ENCODE peak calls at places on chromosomes 5 and 9, in nine cellular contexts. N is neural crest cell, R is nephron progenitor cell, A is AG04449, D is lower lobe of right lung, Q is RWPE1, P is AG04450, J is WERI-Rb-1, O is brain microvascular endothelial cell. M is an unnamed sample.

GRCh38 chr5:50653946-50654345 is 12.5 kb upstream of the PARP8 start:
- DNase-seq in N (no peak), R (no peak), A (no peak), D (no peak), Q (no peak), P (no peak), J (no peak), O (no peak), M (no peak)

GRCh38 chr9:96510258-96510657 is 60.3 kb downstream of the HABP4 start:
- DNase-seq in N (no peak), R (no peak), A (no peak), D (no peak), Q (no peak), P (no peak), J (no peak), O (no peak), M (no peak)

GRCh38 chr9:81776390-81776789 is 87.0 kb upstream of the TLE1 start:
- DNase-seq in N (no peak), R (no peak), A (no peak), D (no peak), Q (no peak), P (no peak), J (no peak), O (no peak), M (no peak)

GRCh38 chr5:124952566-124952965 is 206.1 kb upstream of the ZNF608 start:
- DNase-seq in N (no peak), R (no peak), A (no peak), D (no peak), Q (no peak), P (no peak), J (no peak), O (no peak), M (no peak)

GRCh38 chr5:93789173-93790070 is 48.0 kb upstream of the POU5F2 start:
- DNase-seq in N (no peak), R (no peak), A (peak; percentile 12), D (no peak), Q (peak; percentile 69), P (peak; percentile 18), J (no peak), O (peak; percentile 13), M (no peak)

GRCh38 chr5:151141535-151141934 is 16.0 kb downstream of the ANXA6 start:
- DNase-seq in N (no peak), R (peak; percentile 37), A (no peak), D (no peak), Q (no peak), P (no peak), J (no peak), O (peak; percentile 28), M (peak; percentile 90)

GRCh38 chr5:31193591-31194457 is at the start of gene CDH6:
- DNase-seq in N (peak; percentile 76), R (peak; percentile 73), A (no peak), D (peak; percentile 47), Q (peak; percentile 20), P (peak; percentile 26), J (peak; percentile 52), O (peak; percentile 71), M (no peak)

GRCh38 chr9:24844217-24844616 is 298.5 kb upstream of the IZUMO3 start:
- DNase-seq in N (no peak), R (no peak), A (no peak), D (no peak), Q (no peak), P (no peak), J (no peak), O (no peak), M (no peak)

GRCh38 chr5:72346396-72346795 is 26.2 kb downstream of the PTCD2 start:
- DNase-seq in N (no peak), R (no peak), A (no peak), D (no peak), Q (no peak), P (no peak), J (no peak), O (no peak), M (no peak)

GRCh38 chr9:98453589-98454311 is 198.3 kb upstream of the TBC1D2 start:
- DNase-seq in N (no peak), R (no peak), A (no peak), D (no peak), Q (peak; percentile 44), P (no peak), J (no peak), O (no peak), M (no peak)

GRCh38 chr5:82031220-82032119 is 59.6 kb downstream of the ATG10 start:
- DNase-seq in N (no peak), R (no peak), A (no peak), D (no peak), Q (peak; percentile 45), P (no peak), J (no peak), O (no peak), M (no peak)

GRCh38 chr9:126320158-126320922 is 6.3 kb upstream of the MVB12B start:
- DNase-seq in N (no peak), R (no peak), A (no peak), D (no peak), Q (no peak), P (no peak), J (no peak), O (no peak), M (peak; percentile 40)

GRCh38 chr5:12911156-12911555 is 1006.9 kb upstream of the CTNND2 start:
- DNase-seq in N (no peak), R (no peak), A (no peak), D (no peak), Q (no peak), P (no peak), J (no peak), O (no peak), M (no peak)

GRCh38 chr5:1107167-1108007 is 4.5 kb downstream of the SLC12A7 start:
- DNase-seq in N (no peak), R (no peak), A (no peak), D (no peak), Q (no peak), P (no peak), J (peak; percentile 69), O (no peak), M (peak; percentile 42)
- TF ChIP-seq CTCF in N (no peak), R (no peak), A (no peak), D (no peak), Q (no peak), P (no peak), J (peak; percentile 72), O (no peak), M (no peak)

GRCh38 chr5:128844354-128844923 is 120.8 kb upstream of the SLC27A6 start:
- DNase-seq in N (no peak), R (no peak), A (no peak), D (no peak), Q (peak; percentile 37), P (no peak), J (no peak), O (no peak), M (no peak)
- TF ChIP-seq CTCF in N (peak; percentile 73), R (peak; percentile 43), A (peak; percentile 8), D (peak; percentile 26), Q (peak; percentile 62), P (peak; percentile 27), J (no peak), O (no peak), M (no peak)

GRCh38 chr5:113683211-113683610 is 169.7 kb downstream of the YTHDC2 start:
- DNase-seq in N (no peak), R (no peak), A (no peak), D (no peak), Q (no peak), P (no peak), J (no peak), O (no peak), M (no peak)

GRCh38 chr5:113686599-113686998 is 173.1 kb downstream of the YTHDC2 start:
- DNase-seq in N (no peak), R (no peak), A (no peak), D (no peak), Q (no peak), P (no peak), J (no peak), O (no peak), M (no peak)

GRCh38 chr5:113680534-113680933 is 167.0 kb downstream of the YTHDC2 start:
- DNase-seq in N (no peak), R (no peak), A (no peak), D (no peak), Q (no peak), P (no peak), J (no peak), O (no peak), M (no peak)

GRCh38 chr5:113678924-113679575 is 165.6 kb downstream of the YTHDC2 start:
- DNase-seq in N (peak; percentile 45), R (peak; percentile 57), A (no peak), D (no peak), Q (peak; percentile 76), P (no peak), J (peak; percentile 46), O (peak; percentile 23), M (peak; percentile 45)

GRCh38 chr5:113682497-113683136 is 169.1 kb downstream of the YTHDC2 start:
- DNase-seq in N (no peak), R (no peak), A (no peak), D (no peak), Q (no peak), P (no peak), J (no peak), O (no peak), M (no peak)
- TF ChIP-seq CTCF in N (peak; percentile 51), R (no peak), A (no peak), D (no peak), Q (no peak), P (no peak), J (peak; percentile 10), O (no peak), M (no peak)

GRCh38 chr9:78438765-78439164 is 141.8 kb downstream of the PSAT1 start:
- DNase-seq in N (no peak), R (peak; percentile 17), A (no peak), D (no peak), Q (no peak), P (no peak), J (no peak), O (no peak), M (no peak)

GRCh38 chr9:78441396-78441795 is 144.5 kb downstream of the PSAT1 start:
- DNase-seq in N (no peak), R (no peak), A (no peak), D (no peak), Q (no peak), P (no peak), J (no peak), O (no peak), M (no peak)

GRCh38 chr9:78437721-78438610 is 141.0 kb downstream of the PSAT1 start:
- DNase-seq in N (no peak), R (no peak), A (no peak), D (no peak), Q (no peak), P (no peak), J (peak; percentile 75), O (no peak), M (no peak)

GRCh38 chr9:78439866-78440830 is 143.2 kb downstream of the PSAT1 start:
- DNase-seq in N (no peak), R (no peak), A (no peak), D (no peak), Q (no peak), P (no peak), J (no peak), O (no peak), M (no peak)

DNA sequence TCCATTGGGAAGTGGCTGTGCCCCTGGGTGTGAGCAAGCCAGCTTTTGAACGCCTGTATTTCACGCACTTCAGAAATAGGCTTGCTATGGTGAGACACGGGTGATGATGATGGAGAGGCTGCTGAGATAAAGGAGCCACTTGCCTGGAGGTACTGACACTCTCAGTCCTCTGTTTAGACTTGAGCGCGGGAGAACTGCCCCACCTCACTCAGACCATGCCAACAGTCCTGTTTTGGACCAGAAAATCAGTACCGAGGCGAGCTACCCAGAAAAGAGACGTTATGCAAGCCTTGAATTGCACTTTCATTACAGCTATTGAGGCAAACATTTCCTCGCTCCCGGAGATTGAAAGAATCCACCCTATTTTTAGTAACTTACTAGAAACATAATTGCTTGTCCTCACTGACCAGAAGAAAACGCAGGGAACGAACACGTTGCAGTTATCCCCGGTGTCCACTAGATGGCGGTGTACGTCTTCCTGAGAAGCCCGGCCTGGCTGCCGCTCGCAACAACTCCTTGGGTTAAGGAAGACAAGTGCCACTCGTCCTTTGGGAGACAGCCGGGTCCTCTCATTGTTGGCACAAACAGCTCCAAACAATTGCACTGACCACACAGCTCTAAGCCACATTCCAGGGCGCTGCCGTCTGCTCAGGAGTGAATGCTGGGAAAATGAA is 142.4 kb downstream of the PSAT1 start:
- DNase-seq in N (peak; percentile 86), R (peak; percentile 82), A (peak; percentile 87), D (peak; percentile 91), Q (peak; percentile 85), P (peak; percentile 81), J (peak; percentile 83), O (peak; percentile 87), M (peak; percentile 75)
- TF ChIP-seq CTCF in N (peak; percentile 96), R (peak; percentile 91), A (peak; percentile 88), D (peak; percentile 93), Q (peak; percentile 89), P (peak; percentile 96), J (peak; percentile 85), O (peak; percentile 96), M (peak; percentile 92)

M was measured in activated CD8-positive, alpha-beta T cell treated with anti-CD3 and anti-CD28 coated beads for 36 hours.